ENCODE peak calls at places on chromosomes 11 and 22, in nine cellular contexts. J is body of pancreas, H is heart left ventricle, R is lower leg skin, C is GM12891, U is adrenal gland, B is A549, M is HCT116, E is IMR-90. D is an unnamed sample.

GRCh38 chr22:36999463-36999862 is 19.8 kb downstream of the TST start:
- DNase-seq in J (no peak), H (no peak), R (no peak), C (no peak), U (peak), B (no peak), M (peak), E (no peak), D (peak)

GRCh38 chr11:57778318-57779037 is 16.9 kb downstream of the CTNND1 start:
- DNase-seq in J (peak), H (peak), R (peak), C (no peak), U (peak), B (peak), M (peak), E (peak), D (peak)

GRCh38 chr11:116808262-116809175 is 14.6 kb downstream of the APOA4 start:
- DNase-seq in J (peak), H (no peak), R (no peak), C (no peak), U (no peak), B (no peak), M (no peak), E (peak), D (no peak)

GRCh38 chr22:25027959-25028840 is 75.7 kb downstream of the KIAA1671 start:
- DNase-seq in J (no peak), H (peak), R (no peak), C (no peak), U (peak), B (peak), M (no peak), E (no peak), D (no peak)

GRCh38 chr11:31702966-31703365 is 108.2 kb downstream of the PAX6 start:
- DNase-seq in J (no peak), H (no peak), R (no peak), C (no peak), U (no peak), B (peak), M (no peak), E (peak), D (peak)

GRCh38 chr11:88384004-88384677 is 46.6 kb upstream of the CTSC start:
- DNase-seq in J (no peak), H (no peak), R (no peak), C (no peak), U (no peak), B (peak), M (peak), E (peak), D (no peak)

GRCh38 chr11:37109205-37109585 is 511.2 kb upstream of the RAG2 start:
- DNase-seq in J (no peak), H (no peak), R (no peak), C (no peak), U (no peak), B (no peak), M (no peak), E (no peak), D (no peak)

GRCh38 chr11:63670077-63670737 is 969 bp downstream of the ATL3 start:
- DNase-seq in J (no peak), H (no peak), R (no peak), C (no peak), U (no peak), B (no peak), M (no peak), E (peak), D (no peak)

GRCh38 chr11:33388793-33389525 is 131.8 kb downstream of the HIPK3 start:
- DNase-seq in J (no peak), H (no peak), R (no peak), C (no peak), U (no peak), B (no peak), M (no peak), E (no peak), D (no peak)

GRCh38 chr11:9280655-9281301 is 15.6 kb upstream of the DENND5A start:
- DNase-seq in J (peak), H (no peak), R (no peak), C (no peak), U (no peak), B (no peak), M (no peak), E (peak), D (no peak)

GRCh38 chr11:100769617-100770016 is 82.5 kb downstream of the ARHGAP42 start:
- DNase-seq in J (no peak), H (no peak), R (no peak), C (no peak), U (no peak), B (no peak), M (no peak), E (no peak), D (no peak)

GRCh38 chr22:19717691-19718254 is 3.5 kb downstream of the SEPTIN5 start:
- DNase-seq in J (peak), H (peak), R (peak), C (peak), U (peak), B (peak), M (no peak), E (peak), D (peak)

GRCh38 chr11:71420455-71421241 is 27.5 kb downstream of the DHCR7 start:
- DNase-seq in J (peak), H (no peak), R (no peak), C (no peak), U (peak), B (peak), M (peak), E (peak), D (peak)

GRCh38 chr11:88979641-88980040 is 86.1 kb downstream of the GRM5 start:
- DNase-seq in J (no peak), H (no peak), R (no peak), C (no peak), U (no peak), B (no peak), M (no peak), E (peak), D (no peak)

GRCh38 chr11:66081505-66081904 is 11.4 kb downstream of the PACS1 start:
- DNase-seq in J (peak), H (peak), R (peak), C (peak), U (peak), B (no peak), M (no peak), E (no peak), D (no peak)

GRCh38 chr11:117189191-117189940 is 9.8 kb upstream of the TAGLN start:
- DNase-seq in J (peak), H (peak), R (peak), C (no peak), U (peak), B (no peak), M (no peak), E (no peak), D (no peak)

GRCh38 chr11:111910637-111911562 is 670 bp downstream of the CRYAB start:
- DNase-seq in J (no peak), H (peak), R (no peak), C (no peak), U (no peak), B (no peak), M (no peak), E (no peak), D (no peak)

GRCh38 chr11:21511835-21512440 is 680.9 kb upstream of the ANO5 start:
- DNase-seq in J (peak), H (no peak), R (no peak), C (peak), U (peak), B (peak), M (peak), E (no peak), D (peak)

GRCh38 chr11:78926633-78927347 is 352.1 kb upstream of the NARS2 start:
- DNase-seq in J (no peak), H (no peak), R (no peak), C (no peak), U (no peak), B (no peak), M (no peak), E (peak), D (no peak)

GRCh38 chr11:46319074-46319453 is 28.2 kb upstream of the DGKZ start:
- DNase-seq in J (no peak), H (no peak), R (no peak), C (no peak), U (no peak), B (no peak), M (no peak), E (no peak), D (no peak)

GRCh38 chr11:123601136-123601535 is 53.3 kb downstream of the SCN3B start:
- DNase-seq in J (no peak), H (no peak), R (no peak), C (no peak), U (peak), B (no peak), M (no peak), E (peak), D (no peak)

GRCh38 chr11:33701302-33701701 is 676 bp upstream of the C11orf91 start:
- DNase-seq in J (no peak), H (no peak), R (no peak), C (no peak), U (no peak), B (no peak), M (no peak), E (peak), D (no peak)

GRCh38 chr22:23844739-23845202 is 6.0 kb upstream of the DERL3 start:
- DNase-seq in J (no peak), H (no peak), R (no peak), C (no peak), U (no peak), B (no peak), M (no peak), E (no peak), D (no peak)

GRCh38 chr11:71448257-71449161 is at the start of gene DHCR7:
- DNase-seq in J (peak), H (peak), R (peak), C (peak), U (peak), B (peak), M (peak), E (peak), D (peak)

GRCh38 chr11:113096661-113097060 is 135.4 kb downstream of the NCAM1 start:
- DNase-seq in J (no peak), H (no peak), R (no peak), C (no peak), U (no peak), B (no peak), M (no peak), E (no peak), D (no peak)

GRCh38 chr22:38768036-38768435 is 12.2 kb upstream of the SUN2 start:
- DNase-seq in J (no peak), H (no peak), R (no peak), C (no peak), U (no peak), B (no peak), M (no peak), E (no peak), D (no peak)

DNA sequence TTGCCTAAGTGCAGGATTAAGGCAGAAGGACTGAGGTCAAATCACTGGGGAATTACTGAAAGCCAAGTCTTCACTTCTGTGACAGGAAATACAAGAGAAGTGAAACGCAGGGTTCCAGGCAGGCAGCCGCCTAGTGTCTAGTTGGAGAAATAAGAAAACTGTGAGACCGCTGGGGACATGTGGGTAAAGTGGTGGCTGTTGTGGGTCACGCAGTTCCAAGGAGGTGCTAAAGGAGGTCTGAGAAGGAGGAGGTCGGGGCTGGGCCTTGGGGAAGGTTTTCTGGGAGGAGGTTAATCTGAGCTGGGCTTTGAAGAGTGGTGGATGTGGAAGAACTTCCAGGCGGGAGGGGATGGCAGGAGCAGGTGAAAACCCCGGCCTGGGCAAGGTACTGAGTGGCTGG is 11.2 kb downstream of the MCM5 start:
- DNase-seq in J (peak), H (no peak), R (no peak), C (peak), U (no peak), B (no peak), M (no peak), E (no peak), D (no peak)
- TF ChIP-seq POLR2A in J (no peak), H (no peak), R (no peak), C (no peak), U (no peak), B (no peak), M (no peak), E (no peak), D (no peak)

DNA sequence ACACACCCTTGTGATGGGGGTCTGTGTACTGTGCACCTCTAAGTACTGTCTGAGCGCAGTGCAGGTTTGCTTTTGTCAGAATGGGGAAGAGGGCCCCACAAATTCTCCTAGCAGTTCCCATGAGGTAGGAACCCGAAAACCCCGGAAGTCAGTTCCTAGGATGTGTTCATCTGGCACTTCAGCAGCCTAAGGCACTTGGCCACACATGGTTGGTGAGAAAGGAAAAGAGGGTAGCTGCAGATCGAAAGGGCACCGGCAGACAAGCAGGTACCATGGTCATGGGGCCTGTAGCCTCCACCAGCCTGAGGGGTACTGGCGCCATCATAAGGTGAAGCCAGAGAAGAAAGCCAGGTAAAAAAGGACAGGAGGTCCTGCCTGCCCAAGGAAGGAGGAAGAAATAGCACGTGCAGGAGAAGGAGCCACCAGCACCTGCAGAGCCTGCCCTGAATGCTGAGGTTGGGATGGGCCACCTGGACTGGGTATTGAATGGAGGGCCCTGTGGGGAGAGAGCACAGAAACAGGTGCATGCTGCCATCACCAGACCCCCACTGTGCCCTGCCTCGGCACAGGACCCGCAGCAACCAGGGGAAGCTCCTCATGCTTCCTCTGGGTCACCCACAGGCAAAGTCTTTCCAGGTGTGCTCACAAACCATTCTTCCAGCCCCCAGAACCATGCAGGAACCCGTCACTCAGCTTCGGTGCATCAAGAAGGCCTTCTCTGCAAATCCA is 8.1 kb upstream of the CASTOR1 start:
- DNase-seq in J (no peak), H (no peak), R (no peak), C (no peak), U (no peak), B (no peak), M (no peak), E (no peak), D (no peak)
- TF ChIP-seq POLR2A in J (no peak), H (no peak), R (no peak), C (no peak), U (no peak), B (no peak), M (no peak), E (no peak), D (no peak)

GRCh38 chr11:68838572-68838964 is 3.1 kb downstream of the CPT1A start:
- DNase-seq in J (peak), H (peak), R (no peak), C (no peak), U (peak), B (no peak), M (no peak), E (no peak), D (no peak)

GRCh38 chr11:68840661-68841653 is 759 bp downstream of the CPT1A start:
- DNase-seq in J (peak), H (peak), R (peak), C (no peak), U (peak), B (peak), M (no peak), E (peak), D (peak)

GRCh38 chr11:68839953-68840641 is 1.6 kb downstream of the CPT1A start:
- DNase-seq in J (peak), H (no peak), R (no peak), C (no peak), U (peak), B (no peak), M (no peak), E (peak), D (no peak)

GRCh38 chr11:68837583-68838571 is 3.8 kb downstream of the CPT1A start:
- DNase-seq in J (no peak), H (no peak), R (no peak), C (no peak), U (no peak), B (no peak), M (no peak), E (no peak), D (no peak)

GRCh38 chr11:68839054-68839865 is 2.5 kb downstream of the CPT1A start:
- DNase-seq in J (peak), H (peak), R (peak), C (peak), U (peak), B (peak), M (peak), E (peak), D (peak)
- TF ChIP-seq POLR2A in J (peak), H (no peak), R (no peak), C (no peak), U (no peak), B (no peak), M (no peak), E (no peak), D (peak)

DNA sequence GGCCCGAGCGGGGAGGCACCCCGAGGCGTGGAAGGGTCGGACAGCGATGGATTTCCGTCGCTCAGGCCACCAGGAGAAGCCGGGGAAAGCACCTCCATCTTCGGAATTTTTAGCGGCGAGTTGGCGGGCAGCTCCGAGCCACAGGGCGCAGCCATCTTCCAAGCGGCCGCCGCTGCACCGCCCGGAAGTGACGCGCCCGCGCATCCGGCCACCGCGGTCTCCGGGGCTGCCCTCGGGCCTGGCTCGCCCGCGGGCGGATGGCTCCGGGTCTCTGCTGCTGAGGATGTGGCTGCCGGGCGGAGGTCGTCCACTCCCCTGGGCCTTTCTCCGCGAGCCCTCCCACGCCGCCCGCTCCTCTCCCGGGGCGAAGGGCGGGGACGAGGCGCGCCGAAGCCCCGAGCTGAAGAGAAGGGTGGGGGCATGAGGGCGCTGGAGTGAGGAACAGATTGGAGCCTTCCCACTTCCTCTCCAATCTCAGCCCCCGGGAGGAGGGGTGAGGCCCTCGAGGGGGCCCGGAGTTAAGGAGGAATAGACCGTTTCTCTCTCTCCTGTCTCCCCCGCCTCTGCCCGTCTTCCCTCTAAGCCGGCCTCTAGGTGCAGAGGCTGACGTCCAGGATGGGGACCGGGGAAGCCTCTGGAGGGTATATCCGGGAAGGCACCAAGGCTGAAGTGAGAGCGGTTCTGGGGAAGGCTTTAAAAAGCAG is at the start of gene MSANTD2:
- DNase-seq in J (peak), H (peak), R (peak), C (peak), U (peak), B (peak), M (peak), E (peak), D (peak)
- TF ChIP-seq POLR2A in J (peak), H (no peak), R (peak), C (peak), U (peak), B (peak), M (peak), E (peak), D (peak)

GRCh38 chr11:3051435-3052108 is 5.7 kb downstream of the CARS1 start:
- DNase-seq in J (no peak), H (no peak), R (no peak), C (no peak), U (no peak), B (no peak), M (no peak), E (no peak), D (no peak)
- TF ChIP-seq POLR2A in J (no peak), H (no peak), R (no peak), C (no peak), U (no peak), B (no peak), M (no peak), E (no peak), D (no peak)

DNA sequence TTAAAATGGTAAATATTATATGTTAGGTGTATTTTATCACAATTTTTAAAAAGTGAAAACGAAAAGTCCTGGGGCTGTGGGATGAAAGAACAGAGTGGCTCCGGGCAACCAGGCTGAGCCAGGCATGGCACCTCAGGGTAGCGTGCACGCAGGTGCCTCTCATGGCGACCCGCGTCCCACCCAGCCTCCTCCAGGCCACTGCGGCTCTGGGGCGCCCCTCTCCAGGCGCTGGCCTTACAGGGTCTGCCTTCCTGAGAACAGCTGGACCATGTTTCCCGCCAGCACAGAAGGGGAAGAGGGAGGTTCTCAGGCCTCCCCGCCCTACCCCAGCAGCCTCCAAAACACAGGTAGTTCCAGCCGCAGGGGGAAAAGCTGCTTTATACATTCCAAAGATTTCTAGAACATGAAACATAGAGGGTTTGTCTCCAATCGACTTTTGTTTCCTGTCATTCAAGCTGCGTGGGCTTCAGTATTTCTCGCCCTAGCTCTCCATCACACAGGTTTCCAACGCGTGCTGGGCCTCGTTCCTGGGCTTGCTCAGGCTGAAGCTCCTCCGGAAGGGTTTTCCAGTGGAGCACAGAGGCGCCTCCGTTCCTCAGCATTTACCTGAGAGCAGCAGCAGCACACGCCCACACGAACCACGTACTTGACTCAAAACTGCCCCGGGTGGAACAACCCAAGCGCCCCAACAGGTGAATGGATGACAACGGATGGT is 10.5 kb downstream of the EHD1 start:
- DNase-seq in J (no peak), H (no peak), R (no peak), C (no peak), U (no peak), B (no peak), M (no peak), E (no peak), D (no peak)
- TF ChIP-seq POLR2A in J (no peak), H (no peak), R (no peak), C (peak), U (no peak), B (no peak), M (no peak), E (no peak), D (no peak)

DNA sequence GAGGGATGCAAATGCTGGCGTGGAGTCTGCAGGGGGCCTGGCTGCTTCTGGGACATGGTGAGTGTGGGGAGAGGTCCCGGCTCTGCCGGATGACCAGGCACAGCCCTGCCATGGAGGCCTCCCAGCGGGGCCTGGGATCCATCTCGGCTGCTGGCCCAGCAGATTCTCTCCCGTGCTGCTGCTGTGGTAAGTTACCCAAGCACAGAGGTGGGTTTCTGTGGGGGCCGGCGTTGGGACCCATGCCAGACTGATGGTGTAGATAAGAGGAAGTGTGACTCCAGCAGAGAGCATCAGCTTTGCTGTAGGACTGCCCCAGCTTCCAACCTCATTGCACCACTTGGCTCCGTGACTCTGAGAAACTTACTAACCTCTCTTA is 147.6 kb upstream of the B3GAT1 start:
- DNase-seq in J (no peak), H (no peak), R (peak), C (no peak), U (no peak), B (no peak), M (no peak), E (no peak), D (no peak)
- TF ChIP-seq POLR2A in J (no peak), H (no peak), R (no peak), C (no peak), U (no peak), B (no peak), M (no peak), E (no peak), D (no peak)